ENCODE peak calls at places on chromosome 9, in five cellular contexts. L, M, G, B and V are unnamed samples. For H3K9me3, the result is how much of the 10 kb centered on the place peaks cover.

GRCh38 chr9:128405780-128406171 is 14.9 kb upstream of the CERCAM start:
- DNase-seq in M (no peak), L (no peak), G (no peak), B (no peak), V (no peak)

GRCh38 chr9:129646252-129646651 is 4.3 kb upstream of the ASB6 start:
- DNase-seq in B (no peak), L (no peak), M (no peak), G (no peak), V (no peak)

GRCh38 chr9:121317737-121318630 is 50.0 kb downstream of the GSN start:
- DNase-seq in M (no peak), L (peak), B (no peak), G (no peak), V (peak)

GRCh38 chr9:121607434-121608248 is 43.8 kb upstream of the DAB2IP start:
- DNase-seq in L (no peak), B (no peak), G (peak), M (no peak), V (no peak)

GRCh38 chr9:82890865-82891264 is 172.1 kb downstream of the RASEF start:
- DNase-seq in L (no peak), B (no peak), G (no peak), M (no peak), V (no peak)

GRCh38 chr9:116190997-116191396 is 37.4 kb downstream of the PAPPA start:
- DNase-seq in G (no peak), M (no peak), B (peak), L (no peak), V (no peak)

GRCh38 chr9:93891549-93892310 is 63.4 kb downstream of the BARX1 start:
- DNase-seq in M (no peak), G (no peak), L (peak), B (no peak), V (peak)

GRCh38 chr9:801399-802071 is 40.0 kb upstream of the DMRT1 start:
- DNase-seq in L (no peak), M (no peak), G (no peak), B (peak), V (no peak)

GRCh38 chr9:129472651-129473102 is 148.2 kb downstream of the C9orf50 start:
- DNase-seq in G (no peak), M (no peak), B (no peak), L (peak), V (no peak)

GRCh38 chr9:27033815-27034403 is 28.4 kb upstream of the LRRC19 start:
- DNase-seq in G (peak), M (no peak), L (no peak), B (peak), V (peak)

GRCh38 chr9:77030045-77030444 is 10.6 kb downstream of the FOXB2 start:
- DNase-seq in G (no peak), B (no peak), L (no peak), M (no peak), V (no peak)
- H3K9me3 ChIP-seq in G (under half), B (under half), L (under half), M (under half), V (under half)

DNA sequence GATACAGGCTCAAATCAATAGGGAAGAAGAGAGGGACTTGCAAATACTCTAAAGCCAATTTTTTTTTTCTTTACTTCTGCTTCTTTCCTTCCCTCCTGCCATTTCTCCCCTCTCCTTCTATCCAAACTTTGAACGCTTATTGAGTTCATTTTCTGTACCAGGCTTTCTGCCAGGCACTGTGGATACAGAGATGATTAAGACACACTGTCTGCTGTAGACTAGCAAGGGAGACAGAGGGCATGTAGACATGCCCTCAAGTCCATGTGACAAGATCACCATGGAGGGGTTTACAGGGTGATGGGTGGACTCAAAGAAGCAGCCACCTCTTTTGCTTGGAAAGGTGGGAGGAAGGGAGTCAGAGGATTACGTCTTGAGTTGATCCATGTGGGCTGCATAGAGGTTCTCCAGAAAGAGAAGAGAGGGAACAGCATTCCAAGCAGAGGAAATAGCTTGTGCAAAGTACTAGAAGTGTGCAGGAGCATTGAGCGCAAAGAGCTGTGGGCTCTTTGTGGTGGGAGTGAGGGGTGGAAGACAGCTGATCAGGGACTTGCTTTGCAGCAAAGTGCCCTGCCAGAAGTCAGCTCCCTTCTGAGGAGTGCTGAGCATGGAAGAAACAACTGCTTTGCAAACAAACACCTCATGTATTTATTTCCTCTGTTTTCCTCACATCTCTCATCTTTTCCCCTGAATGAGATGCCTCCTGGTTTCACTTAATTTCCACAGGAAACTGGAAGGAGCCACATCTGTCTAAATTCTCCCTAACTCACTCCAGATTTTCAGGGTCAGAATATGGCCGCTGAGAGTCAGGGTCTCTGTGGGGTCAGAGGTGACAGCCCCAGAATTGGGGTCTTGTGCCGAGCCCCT is 64.4 kb upstream of the COL15A1 start:
- DNase-seq in G (no peak), M (no peak), B (no peak), L (no peak), V (no peak)
- TF ChIP-seq CTCF in G (no peak), M (no peak), B (no peak), L (no peak), V (no peak)

DNA sequence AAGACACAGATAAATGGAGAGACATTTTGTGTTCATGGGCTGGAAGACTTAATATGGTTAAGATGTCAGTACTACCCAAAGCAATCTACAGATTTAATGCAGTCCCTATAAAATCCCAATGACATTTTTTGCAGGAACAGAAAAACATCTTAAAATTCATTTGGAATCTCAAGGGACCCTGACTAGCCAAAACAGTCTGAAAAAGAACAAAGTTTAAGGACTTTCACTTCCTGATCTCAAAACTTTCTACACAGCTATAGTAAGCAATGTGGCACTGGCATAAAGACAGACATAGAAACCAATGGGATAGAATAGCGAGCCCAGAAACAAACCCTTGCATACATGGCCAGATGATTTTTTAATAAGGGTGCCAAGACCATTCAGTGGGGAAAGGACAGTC is 9.7 kb upstream of the CAMSAP1 start:
- DNase-seq in L (no peak), G (no peak), M (no peak), B (no peak), V (no peak)
- H3K9me3 ChIP-seq in L (half or more), G (half or more), M (half or more), B (under half), V (under half)

GRCh38 chr9:90141723-90142122 is 500.9 kb downstream of the DIRAS2 start:
- DNase-seq in L (no peak), M (no peak), B (peak), G (peak), V (no peak)

GRCh38 chr9:90140131-90140818 is 502.3 kb downstream of the DIRAS2 start:
- DNase-seq in B (no peak), G (no peak), L (no peak), M (no peak), V (no peak)

GRCh38 chr9:90137824-90138223 is 504.8 kb downstream of the DIRAS2 start:
- DNase-seq in M (no peak), L (no peak), B (peak), G (no peak), V (no peak)

GRCh38 chr9:90142580-90142979 is 500.0 kb downstream of the DIRAS2 start:
- DNase-seq in B (peak), M (peak), G (peak), L (no peak), V (peak)
- TF ChIP-seq CTCF in B (peak), M (peak), G (peak), L (no peak), V (peak)

GRCh38 chr9:108662090-108662875 is 193.5 kb downstream of the ACTL7B start:
- DNase-seq in L (no peak), B (no peak), G (no peak), M (no peak), V (no peak)
- H3K9me3 ChIP-seq in L (under half), B (under half), G (under half), M (under half), V (under half)

GRCh38 chr9:16131269-16131668 is 578.4 kb downstream of the CCDC171 start:
- DNase-seq in B (peak), L (no peak), M (no peak), G (peak), V (no peak)
- TF ChIP-seq CTCF in B (peak), L (no peak), M (no peak), G (no peak), V (no peak)

GRCh38 chr9:137458194-137459146 is 664 bp downstream of the NSMF start:
- DNase-seq in G (no peak), L (peak), B (no peak), M (no peak), V (peak)
- H3K9me3 ChIP-seq in G (under half), L (under half), B (under half), M (under half), V (under half)

DNA sequence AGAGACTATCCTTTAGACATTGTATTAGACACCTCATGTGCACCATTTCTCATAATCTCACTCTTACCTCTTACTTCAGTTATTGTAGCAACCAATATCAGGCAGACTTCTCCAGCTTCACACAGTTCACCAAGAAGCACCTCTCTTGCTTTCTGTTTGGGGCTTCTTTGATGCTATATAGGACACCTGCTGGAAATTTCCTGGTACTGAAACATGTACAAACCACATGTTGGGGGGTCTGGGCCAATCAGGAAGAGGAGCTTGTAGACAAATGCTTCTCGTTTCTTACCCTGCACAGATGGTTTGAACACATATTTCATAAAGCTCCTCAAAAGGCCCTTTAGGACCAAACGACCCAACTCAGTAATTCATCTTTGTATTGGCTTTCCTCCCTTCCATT is 212.1 kb downstream of the IZUMO3 start:
- DNase-seq in B (no peak), L (no peak), M (no peak), G (no peak), V (no peak)
- TF ChIP-seq CTCF in B (no peak), L (no peak), M (no peak), G (no peak), V (no peak)

DNA sequence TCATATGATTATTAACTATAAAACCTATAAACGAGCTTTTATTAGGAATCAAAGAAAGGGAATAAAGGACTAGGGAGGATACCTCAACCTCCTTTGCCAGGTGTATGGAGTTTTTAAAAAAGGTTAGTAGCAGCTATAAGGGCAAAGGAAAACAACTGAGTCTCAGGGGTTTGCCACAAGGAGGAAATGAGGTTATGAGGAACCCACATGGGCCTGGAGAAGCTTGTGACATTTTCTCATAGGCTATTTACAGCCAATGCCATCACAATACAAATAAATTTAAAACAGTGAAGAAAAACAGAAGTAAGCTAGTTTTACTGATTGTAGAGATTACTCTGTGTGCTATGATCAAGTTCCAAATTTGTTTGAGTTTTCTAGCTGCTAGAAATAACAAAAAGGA is 92.7 kb downstream of the CDKN2A start:
- DNase-seq in M (no peak), L (no peak), G (no peak), B (no peak), V (no peak)
- H3K9me3 ChIP-seq in M (under half), L (under half), G (under half), B (under half), V (under half)

DNA sequence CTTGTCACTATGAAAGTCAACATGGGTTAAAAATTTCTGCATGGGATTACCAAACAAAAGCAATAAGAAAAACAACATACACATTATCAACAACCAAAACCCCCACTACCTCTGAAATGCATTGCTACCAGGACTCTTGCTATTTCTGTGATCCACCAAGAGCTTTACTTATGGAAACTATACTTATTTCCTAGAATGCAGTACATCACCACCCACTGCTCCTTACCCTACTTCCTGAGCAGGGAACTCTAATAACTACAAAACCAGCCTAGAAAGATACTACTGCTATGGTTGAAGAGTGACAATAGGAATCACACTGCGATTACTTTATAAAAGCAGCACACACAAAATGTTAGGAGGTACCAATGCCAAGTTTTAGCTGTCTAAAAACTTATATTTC is 22.2 kb downstream of the LURAP1L start:
- DNase-seq in L (no peak), B (no peak), G (no peak), M (no peak), V (no peak)
- TF ChIP-seq CTCF in L (no peak), B (no peak), G (no peak), M (no peak), V (no peak)